ENCODE peak calls at places on chromosomes 6 and 20, in four cellular contexts. A, H, R and C are unnamed samples.

GRCh38 chr20:22460231-22460630 is 124.1 kb downstream of the FOXA2 start:
- DNase-seq in R (no peak), A (no peak), H (no peak), C (no peak)

GRCh38 chr6:139376054-139376355 is 1.6 kb upstream of the CITED2 start:
- DNase-seq in R (no peak), A (no peak), H (no peak), C (peak)

GRCh38 chr6:152310371-152310954 is 326.7 kb downstream of the SYNE1 start:
- DNase-seq in H (no peak), A (no peak), R (no peak), C (no peak)

GRCh38 chr6:136922680-136922996 is 537 bp downstream of the SLC35D3 start:
- DNase-seq in H (no peak), R (no peak), A (no peak), C (no peak)

GRCh38 chr20:37526839-37527637 is 638 bp downstream of the BLCAP start:
- DNase-seq in R (no peak), A (no peak), H (no peak), C (peak)

GRCh38 chr6:11043552-11043960 is 549 bp downstream of the ELOVL2 start:
- DNase-seq in R (no peak), H (peak), A (peak), C (no peak)

GRCh38 chr6:22451960-22452359 is 117.4 kb upstream of the HDGFL1 start:
- DNase-seq in A (no peak), H (no peak), R (no peak), C (no peak)

GRCh38 chr6:31272856-31273626 is 1.1 kb upstream of the HLA-C start:
- DNase-seq in A (no peak), R (no peak), H (no peak), C (no peak)

GRCh38 chr6:116003668-116004067 is 57.0 kb downstream of the FRK start:
- DNase-seq in A (no peak), H (no peak), R (no peak), C (no peak)

GRCh38 chr6:33426590-33427563 is 7.0 kb downstream of the SYNGAP1 start:
- DNase-seq in R (no peak), H (no peak), A (peak), C (peak)

GRCh38 chr6:24454452-24454851 is 34.9 kb downstream of the GPLD1 start:
- DNase-seq in A (no peak), R (no peak), H (no peak), C (no peak)

GRCh38 chr6:12160350-12160749 is 129.8 kb upstream of the EDN1 start:
- DNase-seq in H (no peak), A (no peak), R (no peak), C (peak)

GRCh38 chr6:136772685-136773472 is 19.4 kb downstream of the MAP3K5 start:
- DNase-seq in R (no peak), A (peak), H (no peak), C (no peak)

GRCh38 chr20:4171538-4172116 is 156.3 kb upstream of the RNF24 start:
- DNase-seq in R (no peak), H (no peak), A (no peak), C (peak)

DNA sequence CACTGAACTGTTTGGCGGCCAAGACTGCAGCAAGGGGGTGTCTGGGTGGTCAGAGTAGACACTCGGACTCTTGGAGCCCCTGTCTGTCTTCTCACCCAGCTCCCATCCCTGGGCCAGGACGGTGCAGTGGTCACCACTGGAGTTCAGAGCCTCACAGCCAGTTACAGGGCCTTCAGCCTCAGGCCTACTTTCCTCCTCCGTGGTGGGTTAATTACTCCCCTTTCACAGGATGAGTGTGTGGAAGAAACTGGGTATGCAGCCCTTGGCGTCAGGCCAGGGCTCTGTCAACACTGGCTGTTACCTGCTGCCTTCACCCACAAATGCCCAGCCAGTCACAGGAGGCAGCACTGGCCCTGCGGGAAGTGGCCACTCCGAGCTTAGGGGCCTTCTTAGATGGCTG is 1.8 kb upstream of the YTHDF1 start:
- DNase-seq in R (no peak), H (no peak), A (no peak), C (no peak)
- H2BK12ac ChIP-seq in R (no peak), H (peak), A (no peak), C (peak)

GRCh38 chr6:170008386-170008785 is 257.0 kb downstream of the ERMARD start:
- DNase-seq in A (peak), H (no peak), R (no peak), C (no peak)
- H2BK12ac ChIP-seq in A (peak), H (peak), R (peak), C (no peak)

DNA sequence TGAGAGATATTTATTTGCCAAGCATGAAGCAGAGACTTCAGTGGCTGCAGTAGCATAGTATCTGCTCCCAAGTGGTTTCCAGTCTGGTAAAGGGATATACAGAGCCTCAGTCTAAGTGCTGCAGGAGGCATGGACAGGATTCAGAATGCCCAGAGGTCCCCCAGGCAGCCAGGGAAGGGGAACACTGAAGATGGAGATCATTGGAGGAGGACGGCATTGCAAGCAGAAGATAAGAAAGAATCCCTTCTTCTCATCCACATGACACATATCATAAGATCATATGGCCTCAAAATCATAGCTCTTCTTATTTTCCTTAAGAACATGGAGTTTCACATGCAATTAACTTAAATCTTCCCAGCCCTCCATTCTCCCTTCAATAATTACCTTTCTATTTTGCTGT is 136.1 kb downstream of the KCNQ5 start:
- DNase-seq in A (no peak), R (no peak), H (no peak), C (no peak)
- H2BK12ac ChIP-seq in A (no peak), R (no peak), H (no peak), C (no peak)

DNA sequence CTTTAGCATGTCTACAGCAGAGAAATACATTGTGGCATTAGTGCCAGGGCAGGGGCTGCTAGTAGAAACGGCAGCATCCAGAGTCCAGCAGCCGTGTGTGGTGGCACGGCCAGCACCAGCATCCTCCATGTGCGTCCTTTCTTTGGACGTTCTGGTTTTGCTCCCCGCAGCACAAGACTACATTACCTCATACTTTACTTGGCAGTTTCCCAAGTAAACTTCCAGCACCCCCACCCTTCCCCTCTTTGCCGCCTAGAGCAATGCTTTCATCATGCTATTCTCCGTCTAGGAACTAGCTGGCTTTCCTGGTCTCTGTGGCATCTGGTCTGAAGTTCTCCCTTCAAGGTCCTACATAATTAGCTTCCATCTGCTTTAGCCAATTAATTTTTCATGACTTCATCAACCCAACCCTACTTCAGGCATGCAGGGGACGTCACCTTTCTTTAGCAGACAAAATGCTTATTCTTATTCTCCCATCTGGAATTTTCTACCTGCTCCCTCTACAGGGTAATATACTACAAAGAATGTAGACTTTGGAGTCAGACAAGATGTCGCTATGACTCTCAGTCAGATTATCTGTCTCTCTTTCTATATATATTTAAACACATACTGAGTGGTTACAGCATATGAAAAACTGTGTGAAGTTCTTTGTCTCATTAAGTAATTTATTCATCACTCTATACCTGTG is 67.5 kb downstream of the BLOC1S5 start:
- DNase-seq in H (no peak), A (no peak), R (no peak), C (no peak)
- H2BK12ac ChIP-seq in H (no peak), A (no peak), R (no peak), C (no peak)